ENCODE peak calls at places on chromosomes 13 and 19, in six cellular contexts. Q is ovary; T is HepG2; L is fibroblast of lung; S is suprapubic skin; P is CD8-positive, alpha-beta T cell. Y is an unnamed sample. For H3K27me3, the result is how much of the 10 kb centered on the place peaks cover.

GRCh38 chr13:110925023-110925608 is 10.2 kb upstream of the ANKRD10 start:
- DNase-seq in Q (no peak), T (no peak), L (no peak), S (no peak), P (no peak), Y (no peak)

GRCh38 chr19:2294377-2295335 is 12.7 kb upstream of the PEAK3 start:
- DNase-seq in Q (no peak), T (no peak), L (peak), S (no peak), P (no peak), Y (no peak)

GRCh38 chr19:38055655-38056521 is 148.9 kb downstream of the SIPA1L3 start:
- DNase-seq in Q (no peak), T (no peak), L (no peak), S (no peak), P (no peak), Y (no peak)

GRCh38 chr13:26342898-26343297 is 89.0 kb downstream of the CDK8 start:
- DNase-seq in Q (no peak), T (no peak), L (no peak), S (no peak), P (no peak), Y (no peak)

GRCh38 chr19:1130801-1131717 is 27.3 kb downstream of the GPX4 start:
- DNase-seq in Q (peak), T (no peak), L (no peak), S (no peak), P (peak), Y (peak)

GRCh38 chr13:43363156-43363918 is 340.0 kb downstream of the DNAJC15 start:
- DNase-seq in Q (no peak), T (no peak), L (peak), S (no peak), P (no peak), Y (no peak)

GRCh38 chr13:74288361-74288911 is 154.2 kb upstream of the KLF12 start:
- DNase-seq in Q (peak), T (no peak), L (peak), S (no peak), P (peak), Y (peak)

GRCh38 chr19:31518626-31519025 is 169.4 kb upstream of the TSHZ3 start:
- DNase-seq in Q (no peak), T (no peak), L (no peak), S (no peak), P (no peak), Y (no peak)

GRCh38 chr19:16611121-16611520 is 16.9 kb downstream of the MED26 start:
- DNase-seq in Q (no peak), T (no peak), L (no peak), S (no peak), P (no peak), Y (no peak)

GRCh38 chr13:33017410-33017929 is 1.2 kb downstream of the KL start:
- DNase-seq in Q (no peak), T (peak), L (peak), S (peak), P (no peak), Y (peak)

GRCh38 chr19:632228-633067 is 889 bp downstream of the POLRMT start:
- DNase-seq in Q (no peak), T (peak), L (peak), S (no peak), P (peak), Y (peak)

GRCh38 chr13:46751811-46752635 is 44.9 kb downstream of the ESD start:
- DNase-seq in Q (no peak), T (no peak), L (no peak), S (no peak), P (peak), Y (peak)

GRCh38 chr19:33797821-33798633 is 1.4 kb downstream of the KCTD15 start:
- DNase-seq in Q (peak), T (no peak), L (peak), S (no peak), P (no peak), Y (peak)

GRCh38 chr13:47004022-47004421 is 107.2 kb upstream of the HTR2A start:
- DNase-seq in Q (no peak), T (no peak), L (no peak), S (no peak), P (no peak), Y (no peak)

GRCh38 chr19:13051581-13052165 is 51.0 kb downstream of the LYL1 start:
- DNase-seq in Q (peak), T (peak), L (peak), S (no peak), P (no peak), Y (peak)

GRCh38 chr13:113906566-113906965 is 42.7 kb upstream of the GAS6 start:
- DNase-seq in Q (no peak), T (no peak), L (no peak), S (no peak), P (no peak), Y (no peak)

GRCh38 chr13:60329221-60329983 is 67.6 kb upstream of the TDRD3 start:
- DNase-seq in Q (no peak), T (peak), L (peak), S (no peak), P (no peak), Y (peak)

DNA sequence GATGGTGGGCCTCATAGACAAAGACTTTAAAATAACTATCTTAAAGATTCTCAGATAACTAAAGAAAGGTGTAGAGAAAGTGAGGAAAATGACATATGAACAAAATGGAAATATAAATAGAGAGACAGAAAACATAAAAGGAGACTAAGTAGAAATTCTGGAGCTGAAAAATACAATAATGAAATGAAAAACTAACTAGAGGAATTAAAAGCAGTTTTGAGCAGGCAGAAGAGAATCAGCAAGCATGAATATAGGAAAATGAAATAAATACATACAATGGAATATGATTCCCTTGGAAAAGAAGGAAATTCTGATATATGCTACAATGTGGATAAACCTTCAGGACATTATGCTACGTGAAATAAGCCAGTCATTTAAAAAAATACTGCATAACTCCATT is 3.9 kb downstream of the EEF1AKMT1 start:
- DNase-seq in Q (no peak), T (no peak), L (no peak), S (no peak), P (no peak), Y (no peak)
- H3K27ac ChIP-seq in Q (no peak), T (no peak), L (no peak), S (no peak), P (no peak), Y (no peak)

GRCh38 chr13:109779074-109779473 is 7.3 kb downstream of the IRS2 start:
- DNase-seq in Q (no peak), T (no peak), L (no peak), S (no peak), P (peak), Y (no peak)
- H3K4me3 ChIP-seq in Q (peak), T (no peak), L (no peak), S (peak), P (peak), Y (no peak)

DNA sequence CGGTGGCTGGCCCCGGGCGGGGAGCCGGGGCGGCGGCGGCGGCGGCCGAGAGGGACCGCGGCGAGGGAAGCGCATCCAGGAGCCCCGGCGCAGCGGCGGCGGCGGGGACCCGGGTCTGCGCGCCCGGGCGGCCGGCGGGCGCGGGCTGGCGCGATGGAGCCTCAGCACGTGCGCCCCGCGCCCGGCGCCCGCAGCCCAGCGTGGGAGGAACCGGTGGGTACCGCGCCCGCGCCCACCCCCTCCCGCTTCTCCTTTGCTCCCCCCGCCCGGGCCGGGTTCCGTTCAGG is 7.8 kb upstream of the DGKH start:
- DNase-seq in Q (no peak), T (no peak), L (no peak), S (no peak), P (no peak), Y (no peak)
- H3K27me3 ChIP-seq in Q (under half), T (under half), L (under half), S (under half), P (under half), Y (under half)

GRCh38 chr19:48975947-48976847 is 11.1 kb downstream of the FTL start:
- DNase-seq in Q (no peak), T (no peak), L (no peak), S (no peak), P (no peak), Y (no peak)
- H3K27ac ChIP-seq in Q (no peak), T (no peak), L (no peak), S (no peak), P (no peak), Y (no peak)

GRCh38 chr13:38943231-38943630 is 47.4 kb downstream of the STOML3 start:
- DNase-seq in Q (no peak), T (no peak), L (no peak), S (no peak), P (no peak), Y (no peak)

GRCh38 chr13:38941353-38941945 is 49.2 kb downstream of the STOML3 start:
- DNase-seq in Q (no peak), T (no peak), L (peak), S (no peak), P (no peak), Y (no peak)

GRCh38 chr13:38947049-38947448 is 43.6 kb downstream of the STOML3 start:
- DNase-seq in Q (no peak), T (no peak), L (no peak), S (no peak), P (no peak), Y (no peak)

GRCh38 chr13:38944219-38944618 is 46.4 kb downstream of the STOML3 start:
- DNase-seq in Q (no peak), T (no peak), L (no peak), S (no peak), P (no peak), Y (no peak)
- H3K4me3 ChIP-seq in Q (no peak), T (no peak), L (no peak), S (no peak), P (no peak), Y (no peak)

DNA sequence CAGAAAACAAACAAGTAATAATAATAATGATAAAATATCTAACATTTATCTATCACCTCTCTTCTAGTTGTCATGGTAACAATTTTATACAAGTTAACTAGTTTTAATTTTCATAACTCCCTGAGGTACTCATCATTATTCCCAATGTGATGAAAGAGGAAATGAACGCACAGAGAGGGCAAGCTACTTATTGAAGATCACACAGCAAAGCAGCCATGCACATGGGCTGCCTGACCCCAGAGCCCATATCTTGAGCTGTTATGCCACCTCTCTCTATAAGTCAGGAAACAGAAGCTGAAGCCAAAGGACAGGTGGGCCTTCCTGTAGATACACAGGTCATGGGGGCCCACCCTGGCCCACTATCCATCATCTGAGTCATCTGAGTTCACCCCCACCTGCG is 4.9 kb upstream of the KLK4 start:
- DNase-seq in Q (no peak), T (no peak), L (no peak), S (no peak), P (no peak), Y (no peak)
- H3K27me3 ChIP-seq in Q (under half), T (under half), L (under half), S (half or more), P (under half), Y (under half)